ENCODE peak calls at places on chromosomes 1 and 21, in nine cellular contexts. One of them, this sample, is unnamed.

GRCh38 chr1:4624801-4625200 is 29.6 kb upstream of the AJAP1 start:
- DNase-seq in AG10803: no peak
- DNase-seq in Caki2: no peak
- DNase-seq in activated CD4-positive, alpha-beta T cell treated with anti-CD3 and anti-CD28 coated beads, Interleukin-2, amount 50 U/mL, for 1 hour: no peak
- DNase-seq in HL-60: no peak
- DNase-seq in MCF 10A: no peak
- DNase-seq in posterior cingulate gyrus: no peak
- DNase-seq in NCI-H774: no peak
- DNase-seq in cardiac fibroblast: no peak
- DNase-seq in this sample: no peak

GRCh38 chr1:38735651-38736161 is 123.9 kb downstream of the RRAGC start:
- DNase-seq in AG10803: peak
- DNase-seq in posterior cingulate gyrus: no peak
- DNase-seq in HL-60: no peak
- DNase-seq in Caki2: peak
- DNase-seq in NCI-H774: no peak
- DNase-seq in cardiac fibroblast: peak
- DNase-seq in activated CD4-positive, alpha-beta T cell treated with anti-CD3 and anti-CD28 coated beads, Interleukin-2, amount 50 U/mL, for 1 hour: no peak
- DNase-seq in MCF 10A: peak
- DNase-seq in this sample: no peak

GRCh38 chr1:235507623-235508022 is 3.4 kb upstream of the B3GALNT2 start:
- DNase-seq in cardiac fibroblast: no peak
- DNase-seq in AG10803: no peak
- DNase-seq in posterior cingulate gyrus: no peak
- DNase-seq in HL-60: no peak
- DNase-seq in MCF 10A: no peak
- DNase-seq in activated CD4-positive, alpha-beta T cell treated with anti-CD3 and anti-CD28 coated beads, Interleukin-2, amount 50 U/mL, for 1 hour: no peak
- DNase-seq in Caki2: no peak
- DNase-seq in NCI-H774: no peak
- DNase-seq in this sample: no peak

GRCh38 chr1:39852214-39852791 is 31.0 kb downstream of the TRIT1 start:
- DNase-seq in posterior cingulate gyrus: no peak
- DNase-seq in cardiac fibroblast: no peak
- DNase-seq in MCF 10A: peak
- DNase-seq in HL-60: no peak
- DNase-seq in AG10803: no peak
- DNase-seq in activated CD4-positive, alpha-beta T cell treated with anti-CD3 and anti-CD28 coated beads, Interleukin-2, amount 50 U/mL, for 1 hour: no peak
- DNase-seq in Caki2: peak
- DNase-seq in NCI-H774: peak
- DNase-seq in this sample: peak

GRCh38 chr1:13754510-13755103 is 54.6 kb downstream of the PRDM2 start:
- DNase-seq in AG10803: peak
- DNase-seq in posterior cingulate gyrus: no peak
- DNase-seq in NCI-H774: no peak
- DNase-seq in cardiac fibroblast: no peak
- DNase-seq in activated CD4-positive, alpha-beta T cell treated with anti-CD3 and anti-CD28 coated beads, Interleukin-2, amount 50 U/mL, for 1 hour: no peak
- DNase-seq in HL-60: no peak
- DNase-seq in MCF 10A: no peak
- DNase-seq in Caki2: no peak
- DNase-seq in this sample: no peak

GRCh38 chr1:41664861-41665640 is 180.6 kb upstream of the EDN2 start:
- DNase-seq in activated CD4-positive, alpha-beta T cell treated with anti-CD3 and anti-CD28 coated beads, Interleukin-2, amount 50 U/mL, for 1 hour: no peak
- DNase-seq in MCF 10A: peak
- DNase-seq in Caki2: peak
- DNase-seq in AG10803: peak
- DNase-seq in cardiac fibroblast: peak
- DNase-seq in posterior cingulate gyrus: no peak
- DNase-seq in NCI-H774: no peak
- DNase-seq in HL-60: no peak
- DNase-seq in this sample: no peak

GRCh38 chr1:215623162-215623561 is 56.1 kb downstream of the KCTD3 start:
- DNase-seq in AG10803: no peak
- DNase-seq in HL-60: no peak
- DNase-seq in cardiac fibroblast: no peak
- DNase-seq in activated CD4-positive, alpha-beta T cell treated with anti-CD3 and anti-CD28 coated beads, Interleukin-2, amount 50 U/mL, for 1 hour: no peak
- DNase-seq in posterior cingulate gyrus: no peak
- DNase-seq in NCI-H774: no peak
- DNase-seq in MCF 10A: no peak
- DNase-seq in Caki2: no peak
- DNase-seq in this sample: no peak

GRCh38 chr1:14648931-14649860 is 50.7 kb downstream of the KAZN start:
- DNase-seq in HL-60: no peak
- DNase-seq in cardiac fibroblast: peak
- DNase-seq in posterior cingulate gyrus: no peak
- DNase-seq in activated CD4-positive, alpha-beta T cell treated with anti-CD3 and anti-CD28 coated beads, Interleukin-2, amount 50 U/mL, for 1 hour: no peak
- DNase-seq in MCF 10A: no peak
- DNase-seq in AG10803: no peak
- DNase-seq in NCI-H774: no peak
- DNase-seq in Caki2: no peak
- DNase-seq in this sample: no peak

GRCh38 chr1:150273310-150273709 is 720 bp downstream of the C1orf54 start:
- DNase-seq in activated CD4-positive, alpha-beta T cell treated with anti-CD3 and anti-CD28 coated beads, Interleukin-2, amount 50 U/mL, for 1 hour: no peak
- DNase-seq in MCF 10A: no peak
- DNase-seq in AG10803: no peak
- DNase-seq in posterior cingulate gyrus: no peak
- DNase-seq in cardiac fibroblast: no peak
- DNase-seq in Caki2: no peak
- DNase-seq in HL-60: no peak
- DNase-seq in NCI-H774: no peak
- DNase-seq in this sample: no peak

GRCh38 chr1:179087665-179088064 is 5.8 kb downstream of the TOR3A start:
- DNase-seq in cardiac fibroblast: peak
- DNase-seq in Caki2: no peak
- DNase-seq in HL-60: no peak
- DNase-seq in MCF 10A: no peak
- DNase-seq in activated CD4-positive, alpha-beta T cell treated with anti-CD3 and anti-CD28 coated beads, Interleukin-2, amount 50 U/mL, for 1 hour: no peak
- DNase-seq in NCI-H774: no peak
- DNase-seq in AG10803: no peak
- DNase-seq in posterior cingulate gyrus: no peak
- DNase-seq in this sample: peak

GRCh38 chr1:24954631-24955030 is 24.6 kb upstream of the RUNX3 start:
- DNase-seq in cardiac fibroblast: no peak
- DNase-seq in NCI-H774: no peak
- DNase-seq in MCF 10A: no peak
- DNase-seq in posterior cingulate gyrus: no peak
- DNase-seq in activated CD4-positive, alpha-beta T cell treated with anti-CD3 and anti-CD28 coated beads, Interleukin-2, amount 50 U/mL, for 1 hour: no peak
- DNase-seq in Caki2: no peak
- DNase-seq in HL-60: no peak
- DNase-seq in AG10803: no peak
- DNase-seq in this sample: no peak

GRCh38 chr1:5977494-5978444 is 14.5 kb downstream of the NPHP4 start:
- DNase-seq in AG10803: no peak
- DNase-seq in HL-60: no peak
- DNase-seq in activated CD4-positive, alpha-beta T cell treated with anti-CD3 and anti-CD28 coated beads, Interleukin-2, amount 50 U/mL, for 1 hour: no peak
- DNase-seq in NCI-H774: no peak
- DNase-seq in MCF 10A: no peak
- DNase-seq in posterior cingulate gyrus: no peak
- DNase-seq in cardiac fibroblast: no peak
- DNase-seq in Caki2: no peak
- DNase-seq in this sample: peak

GRCh38 chr1:208254376-208254775 is 10.2 kb upstream of the PLXNA2 start:
- DNase-seq in NCI-H774: no peak
- DNase-seq in Caki2: no peak
- DNase-seq in activated CD4-positive, alpha-beta T cell treated with anti-CD3 and anti-CD28 coated beads, Interleukin-2, amount 50 U/mL, for 1 hour: no peak
- DNase-seq in AG10803: peak
- DNase-seq in HL-60: no peak
- DNase-seq in MCF 10A: no peak
- DNase-seq in posterior cingulate gyrus: no peak
- DNase-seq in cardiac fibroblast: peak
- DNase-seq in this sample: no peak

GRCh38 chr1:2972879-2973575 is 48.2 kb upstream of the ACTRT2 start:
- DNase-seq in HL-60: no peak
- DNase-seq in AG10803: no peak
- DNase-seq in cardiac fibroblast: no peak
- DNase-seq in NCI-H774: no peak
- DNase-seq in MCF 10A: no peak
- DNase-seq in activated CD4-positive, alpha-beta T cell treated with anti-CD3 and anti-CD28 coated beads, Interleukin-2, amount 50 U/mL, for 1 hour: no peak
- DNase-seq in Caki2: no peak
- DNase-seq in posterior cingulate gyrus: no peak
- DNase-seq in this sample: no peak

GRCh38 chr1:224809137-224809536 is 120.3 kb upstream of the DNAH14 start:
- DNase-seq in AG10803: no peak
- DNase-seq in cardiac fibroblast: no peak
- DNase-seq in Caki2: no peak
- DNase-seq in HL-60: no peak
- DNase-seq in activated CD4-positive, alpha-beta T cell treated with anti-CD3 and anti-CD28 coated beads, Interleukin-2, amount 50 U/mL, for 1 hour: no peak
- DNase-seq in posterior cingulate gyrus: no peak
- DNase-seq in NCI-H774: peak
- DNase-seq in MCF 10A: no peak
- DNase-seq in this sample: no peak

GRCh38 chr21:41745971-41746743 is 20.7 kb downstream of the RIPK4 start:
- DNase-seq in NCI-H774: no peak
- DNase-seq in Caki2: no peak
- DNase-seq in MCF 10A: no peak
- DNase-seq in posterior cingulate gyrus: no peak
- DNase-seq in activated CD4-positive, alpha-beta T cell treated with anti-CD3 and anti-CD28 coated beads, Interleukin-2, amount 50 U/mL, for 1 hour: no peak
- DNase-seq in HL-60: no peak
- DNase-seq in cardiac fibroblast: no peak
- DNase-seq in AG10803: no peak
- DNase-seq in this sample: no peak

GRCh38 chr1:207282049-207282448 is 39.4 kb upstream of the CD55 start:
- DNase-seq in posterior cingulate gyrus: no peak
- DNase-seq in MCF 10A: no peak
- DNase-seq in HL-60: no peak
- DNase-seq in cardiac fibroblast: peak
- DNase-seq in Caki2: peak
- DNase-seq in NCI-H774: no peak
- DNase-seq in activated CD4-positive, alpha-beta T cell treated with anti-CD3 and anti-CD28 coated beads, Interleukin-2, amount 50 U/mL, for 1 hour: no peak
- DNase-seq in AG10803: peak
- DNase-seq in this sample: no peak

GRCh38 chr1:59258412-59259032 is 38.4 kb upstream of the FGGY start:
- DNase-seq in activated CD4-positive, alpha-beta T cell treated with anti-CD3 and anti-CD28 coated beads, Interleukin-2, amount 50 U/mL, for 1 hour: no peak
- DNase-seq in MCF 10A: no peak
- DNase-seq in HL-60: no peak
- DNase-seq in Caki2: no peak
- DNase-seq in posterior cingulate gyrus: no peak
- DNase-seq in AG10803: no peak
- DNase-seq in cardiac fibroblast: no peak
- DNase-seq in NCI-H774: no peak
- DNase-seq in this sample: no peak

GRCh38 chr1:35481229-35481628 is 76.0 kb downstream of the KIAA0319L start:
- DNase-seq in HL-60: no peak
- DNase-seq in cardiac fibroblast: no peak
- DNase-seq in AG10803: no peak
- DNase-seq in posterior cingulate gyrus: no peak
- DNase-seq in MCF 10A: no peak
- DNase-seq in Caki2: no peak
- DNase-seq in NCI-H774: no peak
- DNase-seq in activated CD4-positive, alpha-beta T cell treated with anti-CD3 and anti-CD28 coated beads, Interleukin-2, amount 50 U/mL, for 1 hour: no peak
- DNase-seq in this sample: no peak

GRCh38 chr1:16175610-16176553 is 20.0 kb upstream of the EPHA2 start:
- DNase-seq in Caki2: peak
- DNase-seq in MCF 10A: peak
- DNase-seq in AG10803: peak
- DNase-seq in posterior cingulate gyrus: peak
- DNase-seq in HL-60: no peak
- DNase-seq in cardiac fibroblast: peak
- DNase-seq in activated CD4-positive, alpha-beta T cell treated with anti-CD3 and anti-CD28 coated beads, Interleukin-2, amount 50 U/mL, for 1 hour: no peak
- DNase-seq in NCI-H774: no peak
- DNase-seq in this sample: no peak

GRCh38 chr1:160115545-160116276 is at the start of gene ATP1A2:
- DNase-seq in Caki2: no peak
- DNase-seq in HL-60: no peak
- DNase-seq in cardiac fibroblast: no peak
- DNase-seq in posterior cingulate gyrus: no peak
- DNase-seq in AG10803: no peak
- DNase-seq in NCI-H774: no peak
- DNase-seq in activated CD4-positive, alpha-beta T cell treated with anti-CD3 and anti-CD28 coated beads, Interleukin-2, amount 50 U/mL, for 1 hour: no peak
- DNase-seq in MCF 10A: no peak
- DNase-seq in this sample: no peak

GRCh38 chr21:21439761-21440160 is 441.6 kb downstream of the NCAM2 start:
- DNase-seq in NCI-H774: no peak
- DNase-seq in Caki2: no peak
- DNase-seq in MCF 10A: no peak
- DNase-seq in AG10803: no peak
- DNase-seq in posterior cingulate gyrus: no peak
- DNase-seq in HL-60: no peak
- DNase-seq in activated CD4-positive, alpha-beta T cell treated with anti-CD3 and anti-CD28 coated beads, Interleukin-2, amount 50 U/mL, for 1 hour: no peak
- DNase-seq in cardiac fibroblast: peak
- DNase-seq in this sample: no peak

GRCh38 chr1:239952348-239953307 is 139.1 kb upstream of the FMN2 start:
- DNase-seq in AG10803: no peak
- DNase-seq in Caki2: peak
- DNase-seq in MCF 10A: peak
- DNase-seq in cardiac fibroblast: no peak
- DNase-seq in NCI-H774: peak
- DNase-seq in activated CD4-positive, alpha-beta T cell treated with anti-CD3 and anti-CD28 coated beads, Interleukin-2, amount 50 U/mL, for 1 hour: no peak
- DNase-seq in posterior cingulate gyrus: no peak
- DNase-seq in HL-60: no peak
- DNase-seq in this sample: peak

GRCh38 chr21:29230541-29231275 is 68.0 kb upstream of the BACH1 start:
- DNase-seq in cardiac fibroblast: peak
- DNase-seq in activated CD4-positive, alpha-beta T cell treated with anti-CD3 and anti-CD28 coated beads, Interleukin-2, amount 50 U/mL, for 1 hour: no peak
- DNase-seq in Caki2: peak
- DNase-seq in AG10803: peak
- DNase-seq in posterior cingulate gyrus: no peak
- DNase-seq in MCF 10A: no peak
- DNase-seq in NCI-H774: no peak
- DNase-seq in HL-60: no peak
- DNase-seq in this sample: no peak

GRCh38 chr1:147168626-147169058 is 3.6 kb downstream of the PRKAB2 start:
- DNase-seq in NCI-H774: peak
- DNase-seq in activated CD4-positive, alpha-beta T cell treated with anti-CD3 and anti-CD28 coated beads, Interleukin-2, amount 50 U/mL, for 1 hour: no peak
- DNase-seq in MCF 10A: peak
- DNase-seq in AG10803: peak
- DNase-seq in HL-60: no peak
- DNase-seq in Caki2: no peak
- DNase-seq in cardiac fibroblast: peak
- DNase-seq in posterior cingulate gyrus: no peak
- DNase-seq in this sample: peak

GRCh38 chr1:46248122-46248920 is 758 bp downstream of the RAD54L start:
- DNase-seq in activated CD4-positive, alpha-beta T cell treated with anti-CD3 and anti-CD28 coated beads, Interleukin-2, amount 50 U/mL, for 1 hour: peak
- DNase-seq in NCI-H774: peak
- DNase-seq in posterior cingulate gyrus: no peak
- DNase-seq in cardiac fibroblast: no peak
- DNase-seq in HL-60: peak
- DNase-seq in AG10803: no peak
- DNase-seq in Caki2: peak
- DNase-seq in MCF 10A: peak
- DNase-seq in this sample: peak

GRCh38 chr1:23673086-23673813 is 18.4 kb upstream of the RPL11 start:
- DNase-seq in NCI-H774: no peak
- DNase-seq in cardiac fibroblast: peak
- DNase-seq in Caki2: peak
- DNase-seq in AG10803: peak
- DNase-seq in posterior cingulate gyrus: no peak
- DNase-seq in HL-60: no peak
- DNase-seq in activated CD4-positive, alpha-beta T cell treated with anti-CD3 and anti-CD28 coated beads, Interleukin-2, amount 50 U/mL, for 1 hour: peak
- DNase-seq in MCF 10A: peak
- DNase-seq in this sample: no peak

GRCh38 chr1:64282353-64282752 is 78.9 kb downstream of the UBE2U start:
- DNase-seq in activated CD4-positive, alpha-beta T cell treated with anti-CD3 and anti-CD28 coated beads, Interleukin-2, amount 50 U/mL, for 1 hour: no peak
- DNase-seq in cardiac fibroblast: no peak
- DNase-seq in Caki2: no peak
- DNase-seq in HL-60: no peak
- DNase-seq in posterior cingulate gyrus: peak
- DNase-seq in MCF 10A: no peak
- DNase-seq in AG10803: no peak
- DNase-seq in NCI-H774: peak
- DNase-seq in this sample: peak